ENCODE peak calls at places on chromosomes 13 and 19, in five cellular contexts. Q is stomach, C is dorsolateral prefrontal cortex, M is thoracic aorta, A is mammary epithelial cell. R is an unnamed sample.

GRCh38 chr19:31535691-31536460 is 186.6 kb upstream of the TSHZ3 start:
- DNase-seq in Q (no peak), C (no peak), M (no peak), A (no peak), R (no peak)

GRCh38 chr13:112943309-112944125 is 25.5 kb upstream of the MCF2L start:
- DNase-seq in Q (peak), C (peak), M (no peak), A (peak), R (peak)

GRCh38 chr19:40279120-40279551 is 6.0 kb downstream of the AKT2 start:
- DNase-seq in Q (no peak), C (no peak), M (no peak), A (no peak), R (peak)

GRCh38 chr13:42561752-42562467 is 12.0 kb upstream of the TNFSF11 start:
- DNase-seq in Q (no peak), C (no peak), M (no peak), A (no peak), R (peak)

GRCh38 chr13:24063281-24063851 is 97.2 kb upstream of the SPATA13 start:
- DNase-seq in Q (no peak), C (no peak), M (no peak), A (no peak), R (no peak)

GRCh38 chr19:13881231-13881691 is 4.3 kb downstream of the NANOS3 start:
- DNase-seq in Q (no peak), C (no peak), M (no peak), A (no peak), R (peak)

GRCh38 chr19:16117594-16118033 is 5.9 kb downstream of the RAB8A start:
- DNase-seq in Q (no peak), C (no peak), M (no peak), A (no peak), R (no peak)

GRCh38 chr13:38872693-38873092 is 117.9 kb downstream of the STOML3 start:
- DNase-seq in Q (no peak), C (peak), M (no peak), A (peak), R (no peak)

GRCh38 chr19:2032296-2032941 is 16.9 kb upstream of the BTBD2 start:
- DNase-seq in Q (peak), C (peak), M (peak), A (peak), R (peak)

GRCh38 chr19:43672061-43672679 is 2.2 kb upstream of the PLAUR start:
- DNase-seq in Q (no peak), C (no peak), M (no peak), A (no peak), R (no peak)

GRCh38 chr13:40779049-40779448 is 8.1 kb upstream of the MRPS31 start:
- DNase-seq in Q (no peak), C (no peak), M (no peak), A (no peak), R (no peak)

GRCh38 chr13:75165543-75166230 is 316.3 kb downstream of the TBC1D4 start:
- DNase-seq in Q (no peak), C (no peak), M (no peak), A (no peak), R (peak)

GRCh38 chr13:105341256-105341655 is 1194.2 kb downstream of the EFNB2 start:
- DNase-seq in Q (no peak), C (no peak), M (no peak), A (no peak), R (no peak)

GRCh38 chr13:40371531-40372125 is 294.8 kb downstream of the FOXO1 start:
- DNase-seq in Q (no peak), C (no peak), M (no peak), A (no peak), R (no peak)

GRCh38 chr13:30711375-30711774 is 24.0 kb upstream of the ALOX5AP start:
- DNase-seq in Q (no peak), C (no peak), M (no peak), A (peak), R (peak)

DNA sequence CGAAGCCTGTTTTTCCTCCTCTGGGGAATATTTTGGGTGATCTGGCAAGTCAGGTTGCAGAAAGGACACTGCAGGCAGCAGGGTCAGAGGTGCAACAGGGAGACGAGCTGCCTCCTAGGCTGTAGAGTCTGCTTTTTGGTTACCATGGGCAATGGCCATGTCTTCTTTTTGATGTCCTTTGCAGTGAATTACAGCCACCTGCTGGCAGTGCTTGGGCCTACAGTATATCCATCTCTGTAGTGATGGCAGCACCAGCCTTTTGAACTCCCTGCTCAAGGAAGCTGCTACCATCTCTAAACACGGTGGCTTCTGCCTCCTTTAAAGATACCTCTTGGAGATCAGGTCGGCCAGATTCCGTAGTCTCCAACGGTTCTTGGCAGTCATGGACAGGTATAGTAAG is 73.9 kb downstream of the WTIP start:
- DNase-seq in Q (no peak), C (no peak), M (no peak), A (peak), R (peak)
- TF ChIP-seq CTCF in Q (no peak), C (no peak), M (no peak), A (peak), R (no peak)

GRCh38 chr19:29943615-29944014 is 1.6 kb downstream of the URI1 start:
- DNase-seq in Q (no peak), C (no peak), M (no peak), A (no peak), R (no peak)

GRCh38 chr19:29942404-29943261 is 594 bp downstream of the URI1 start:
- DNase-seq in Q (peak), C (peak), M (no peak), A (peak), R (peak)

GRCh38 chr19:29945433-29945832 is 3.4 kb downstream of the URI1 start:
- DNase-seq in Q (no peak), C (no peak), M (no peak), A (no peak), R (no peak)

GRCh38 chr19:29945017-29945416 is 3.0 kb downstream of the URI1 start:
- DNase-seq in Q (no peak), C (no peak), M (no peak), A (no peak), R (peak)

DNA sequence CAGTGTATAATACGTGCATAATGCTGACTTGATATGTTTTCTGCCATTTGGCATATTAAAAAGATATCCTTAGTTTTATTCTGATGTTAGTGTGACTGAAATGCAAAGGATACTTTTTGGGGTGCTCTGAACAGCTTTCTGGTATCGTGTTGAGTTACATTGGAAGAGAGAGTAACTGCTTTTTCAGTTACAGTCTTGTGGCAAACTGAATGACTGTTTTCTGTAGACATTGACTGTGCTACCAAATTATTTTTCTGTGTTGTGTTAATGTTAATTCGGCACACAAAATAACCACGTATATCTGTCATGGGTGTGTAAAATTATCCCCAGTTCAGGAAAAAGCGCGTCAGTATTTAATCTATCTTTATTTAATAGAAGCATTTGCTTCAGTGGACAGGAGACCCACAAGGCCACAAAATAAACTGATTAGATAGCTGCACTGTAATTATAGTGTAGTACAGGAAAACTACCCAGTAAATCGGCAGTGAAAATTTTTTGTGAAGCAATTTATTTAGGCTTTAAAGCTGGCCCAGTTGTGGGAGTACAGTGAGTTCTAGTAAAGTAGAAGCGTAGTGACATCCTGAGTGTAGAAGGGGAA is 2.5 kb downstream of the URI1 start:
- DNase-seq in Q (no peak), C (no peak), M (no peak), A (no peak), R (no peak)
- H3K4me3 ChIP-seq in Q (no peak), C (peak), M (no peak), A (no peak), R (peak)

GRCh38 chr19:4622695-4623421 is 16.5 kb upstream of the TNFAIP8L1 start:
- DNase-seq in Q (no peak), C (no peak), M (no peak), A (no peak), R (no peak)
- TF ChIP-seq CTCF in Q (no peak), C (no peak), M (no peak), A (no peak), R (no peak)

GRCh38 chr13:98368019-98368418 is 190.9 kb upstream of the RNF113B start:
- DNase-seq in Q (no peak), C (no peak), M (no peak), A (no peak), R (no peak)

GRCh38 chr13:98371624-98372023 is 194.6 kb upstream of the RNF113B start:
- DNase-seq in Q (no peak), C (no peak), M (no peak), A (no peak), R (no peak)

GRCh38 chr13:98370261-98370660 is 193.2 kb upstream of the RNF113B start:
- DNase-seq in Q (no peak), C (no peak), M (no peak), A (no peak), R (no peak)

GRCh38 chr13:98372886-98373285 is 195.8 kb upstream of the RNF113B start:
- DNase-seq in Q (no peak), C (no peak), M (no peak), A (no peak), R (peak)

DNA sequence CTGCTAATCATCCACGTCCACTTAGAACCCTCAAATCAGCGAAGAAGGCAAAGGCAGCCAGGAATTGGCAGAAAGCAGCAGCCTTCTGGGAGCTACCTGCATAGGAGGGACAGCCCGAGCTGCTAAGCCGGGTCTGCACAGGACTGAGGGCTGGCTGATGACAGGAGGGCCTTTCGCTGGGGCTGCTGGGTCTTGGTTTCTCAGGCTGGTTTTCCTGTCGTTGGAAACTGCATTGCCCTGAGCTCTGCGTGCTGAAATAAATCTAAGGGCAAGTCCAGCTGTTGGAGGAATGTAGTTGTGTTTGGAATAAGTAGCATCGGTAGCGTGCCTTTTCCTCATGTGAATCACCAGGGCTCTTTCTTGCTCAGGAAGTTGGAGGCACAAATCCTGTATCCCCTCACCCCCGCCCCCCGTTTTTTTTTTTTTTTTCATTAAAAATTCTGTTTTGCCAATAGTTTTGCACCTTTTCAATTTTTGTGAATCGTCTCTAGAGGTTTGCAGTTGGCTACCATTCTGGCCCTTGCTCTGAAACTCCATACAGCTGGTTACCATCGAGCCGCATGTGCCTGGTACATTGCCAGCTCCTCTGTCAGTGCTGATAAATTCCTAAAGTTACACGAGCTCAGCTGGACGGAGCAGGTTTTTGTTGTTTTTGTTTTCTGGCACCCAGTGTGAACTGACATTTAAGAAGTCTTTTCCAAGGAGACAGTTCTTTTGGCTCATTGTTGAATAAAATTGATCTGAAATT is 193.9 kb upstream of the RNF113B start:
- DNase-seq in Q (peak), C (no peak), M (no peak), A (no peak), R (peak)
- H3K4me3 ChIP-seq in Q (no peak), C (no peak), M (no peak), A (no peak), R (no peak)

GRCh38 chr13:80274643-80275042 is 66.3 kb downstream of the SPRY2 start:
- DNase-seq in Q (no peak), C (no peak), M (no peak), A (peak), R (no peak)

GRCh38 chr13:80278706-80279105 is 62.2 kb downstream of the SPRY2 start:
- DNase-seq in Q (no peak), C (no peak), M (no peak), A (no peak), R (no peak)

GRCh38 chr13:80273717-80274116 is 67.2 kb downstream of the SPRY2 start:
- DNase-seq in Q (no peak), C (no peak), M (no peak), A (no peak), R (no peak)

GRCh38 chr13:80276371-80277289 is 64.3 kb downstream of the SPRY2 start:
- DNase-seq in Q (no peak), C (no peak), M (no peak), A (no peak), R (no peak)
- TF ChIP-seq CTCF in Q (no peak), C (no peak), M (no peak), A (no peak), R (no peak)

DNA sequence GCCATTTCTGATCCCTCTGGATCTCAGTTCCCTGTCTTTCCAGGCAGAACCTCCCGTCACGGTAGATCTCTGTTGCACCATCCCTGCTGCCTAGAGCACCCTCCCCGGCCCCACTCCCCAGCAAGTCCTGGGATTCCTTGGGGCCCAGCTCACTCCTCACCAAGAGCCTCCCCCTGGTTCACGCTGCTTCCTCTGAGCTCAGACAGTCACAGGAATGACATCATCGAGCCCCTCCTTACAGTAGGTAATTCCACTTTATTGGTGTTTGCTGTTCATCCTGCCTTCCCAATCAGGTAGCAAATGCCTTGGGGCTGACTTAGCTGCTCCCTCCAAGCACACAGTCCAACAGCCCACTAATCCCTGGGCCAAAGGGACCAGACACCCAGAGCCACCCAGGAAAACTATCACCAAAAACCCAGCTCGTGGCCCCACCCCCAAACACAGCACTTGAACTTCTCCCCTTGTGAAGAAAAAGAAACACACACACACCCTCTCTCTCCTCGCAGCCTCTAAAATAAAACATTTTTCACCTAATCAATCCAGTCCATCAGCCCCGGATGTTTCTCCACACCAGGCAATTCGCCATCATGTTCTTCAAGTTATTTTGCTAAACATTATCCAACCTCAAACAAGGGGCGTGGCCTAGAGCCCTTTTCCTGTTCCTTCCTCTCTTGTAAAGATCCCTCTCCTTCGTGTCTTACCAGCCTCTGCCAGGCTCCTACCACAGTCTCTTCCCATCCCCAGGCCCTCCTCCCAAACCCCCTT is 2.5 kb downstream of the NAPA start:
- DNase-seq in Q (peak), C (no peak), M (no peak), A (no peak), R (peak)
- H3K4me3 ChIP-seq in Q (peak), C (no peak), M (peak), A (no peak), R (peak)

GRCh38 chr13:33884506-33885221 is 66.7 kb downstream of the RFC3 start:
- DNase-seq in Q (no peak), C (no peak), M (no peak), A (no peak), R (no peak)

GRCh38 chr13:33879044-33879596 is 61.2 kb downstream of the RFC3 start:
- DNase-seq in Q (no peak), C (no peak), M (no peak), A (no peak), R (no peak)

GRCh38 chr13:33876716-33877394 is 58.9 kb downstream of the RFC3 start:
- DNase-seq in Q (no peak), C (no peak), M (no peak), A (no peak), R (no peak)

GRCh38 chr13:33882804-33883203 is 64.9 kb downstream of the RFC3 start:
- DNase-seq in Q (no peak), C (no peak), M (no peak), A (no peak), R (no peak)
- TF ChIP-seq CTCF in Q (no peak), C (no peak), M (no peak), A (no peak), R (no peak)